ENCODE peak calls at places on chromosomes 7 and 10, in ten cellular contexts. One of them, this sample, is unnamed. For H3K36me3 and H3K4me1, the result is how much of the 10 kb centered on the place peaks cover.

GRCh38 chr10:124671486-124672075 is 72.6 kb downstream of the FAM53B start:
- DNase-seq in BE2C: peak
- DNase-seq in mucosa of descending colon: peak
- DNase-seq in CD8-positive, alpha-beta memory T cell: no peak
- DNase-seq in uterus: no peak
- DNase-seq in lower lobe of right lung: peak
- DNase-seq in colonic mucosa: no peak
- DNase-seq in adrenal gland: no peak
- DNase-seq in NT2/D1: no peak
- DNase-seq in neuronal stem cell: peak
- DNase-seq in this sample: peak

GRCh38 chr10:108782411-108782810 is 1140.9 kb downstream of the XPNPEP1 start:
- DNase-seq in neuronal stem cell: no peak
- DNase-seq in BE2C: no peak
- DNase-seq in uterus: no peak
- DNase-seq in NT2/D1: no peak
- DNase-seq in colonic mucosa: no peak
- DNase-seq in adrenal gland: no peak
- DNase-seq in mucosa of descending colon: no peak
- DNase-seq in CD8-positive, alpha-beta memory T cell: no peak
- DNase-seq in lower lobe of right lung: no peak
- DNase-seq in this sample: no peak

GRCh38 chr7:99440195-99440594 is 1.5 kb downstream of the CPSF4 start:
- DNase-seq in mucosa of descending colon: no peak
- DNase-seq in CD8-positive, alpha-beta memory T cell: no peak
- DNase-seq in NT2/D1: no peak
- DNase-seq in BE2C: no peak
- DNase-seq in colonic mucosa: no peak
- DNase-seq in uterus: no peak
- DNase-seq in neuronal stem cell: no peak
- DNase-seq in lower lobe of right lung: no peak
- DNase-seq in adrenal gland: no peak
- DNase-seq in this sample: no peak

GRCh38 chr7:142345817-142346216 is 88.0 kb upstream of the PRSS58 start:
- DNase-seq in adrenal gland: no peak
- DNase-seq in NT2/D1: no peak
- DNase-seq in CD8-positive, alpha-beta memory T cell: peak
- DNase-seq in uterus: no peak
- DNase-seq in neuronal stem cell: no peak
- DNase-seq in BE2C: no peak
- DNase-seq in mucosa of descending colon: no peak
- DNase-seq in colonic mucosa: no peak
- DNase-seq in lower lobe of right lung: no peak
- DNase-seq in this sample: no peak

GRCh38 chr7:140219672-140220520 is 43.1 kb upstream of the KDM7A start:
- DNase-seq in BE2C: no peak
- DNase-seq in neuronal stem cell: no peak
- DNase-seq in adrenal gland: no peak
- DNase-seq in mucosa of descending colon: no peak
- DNase-seq in CD8-positive, alpha-beta memory T cell: no peak
- DNase-seq in colonic mucosa: no peak
- DNase-seq in lower lobe of right lung: no peak
- DNase-seq in uterus: no peak
- DNase-seq in NT2/D1: no peak
- DNase-seq in this sample: no peak

GRCh38 chr7:1321411-1322239 is 89.0 kb downstream of the UNCX start:
- DNase-seq in mucosa of descending colon: peak
- DNase-seq in NT2/D1: no peak
- DNase-seq in adrenal gland: no peak
- DNase-seq in CD8-positive, alpha-beta memory T cell: no peak
- DNase-seq in lower lobe of right lung: peak
- DNase-seq in colonic mucosa: no peak
- DNase-seq in uterus: no peak
- DNase-seq in neuronal stem cell: no peak
- DNase-seq in BE2C: no peak
- DNase-seq in this sample: peak

GRCh38 chr7:31850601-31851000 is 163.6 kb downstream of the PPP1R17 start:
- DNase-seq in adrenal gland: no peak
- DNase-seq in uterus: no peak
- DNase-seq in neuronal stem cell: no peak
- DNase-seq in colonic mucosa: no peak
- DNase-seq in NT2/D1: no peak
- DNase-seq in CD8-positive, alpha-beta memory T cell: no peak
- DNase-seq in BE2C: no peak
- DNase-seq in lower lobe of right lung: no peak
- DNase-seq in mucosa of descending colon: no peak
- DNase-seq in this sample: no peak

GRCh38 chr7:16092711-16093110 is 328.6 kb downstream of the CRPPA start:
- DNase-seq in BE2C: no peak
- DNase-seq in colonic mucosa: no peak
- DNase-seq in lower lobe of right lung: no peak
- DNase-seq in neuronal stem cell: no peak
- DNase-seq in uterus: no peak
- DNase-seq in NT2/D1: no peak
- DNase-seq in mucosa of descending colon: no peak
- DNase-seq in adrenal gland: no peak
- DNase-seq in CD8-positive, alpha-beta memory T cell: no peak
- DNase-seq in this sample: no peak

GRCh38 chr7:55592492-55592891 is 20.2 kb upstream of the VOPP1 start:
- DNase-seq in mucosa of descending colon: no peak
- DNase-seq in colonic mucosa: no peak
- DNase-seq in BE2C: no peak
- DNase-seq in NT2/D1: no peak
- DNase-seq in uterus: no peak
- DNase-seq in adrenal gland: no peak
- DNase-seq in CD8-positive, alpha-beta memory T cell: no peak
- DNase-seq in lower lobe of right lung: no peak
- DNase-seq in neuronal stem cell: no peak
- DNase-seq in this sample: no peak

GRCh38 chr7:106089647-106090046 is 22.5 kb downstream of the SYPL1 start:
- DNase-seq in mucosa of descending colon: no peak
- DNase-seq in NT2/D1: no peak
- DNase-seq in BE2C: no peak
- DNase-seq in adrenal gland: no peak
- DNase-seq in CD8-positive, alpha-beta memory T cell: no peak
- DNase-seq in uterus: no peak
- DNase-seq in colonic mucosa: no peak
- DNase-seq in lower lobe of right lung: no peak
- DNase-seq in neuronal stem cell: no peak
- DNase-seq in this sample: no peak

GRCh38 chr7:106086062-106086461 is 26.1 kb downstream of the SYPL1 start:
- DNase-seq in adrenal gland: no peak
- DNase-seq in NT2/D1: no peak
- DNase-seq in uterus: no peak
- DNase-seq in colonic mucosa: no peak
- DNase-seq in CD8-positive, alpha-beta memory T cell: no peak
- DNase-seq in neuronal stem cell: no peak
- DNase-seq in mucosa of descending colon: no peak
- DNase-seq in BE2C: no peak
- DNase-seq in lower lobe of right lung: no peak
- DNase-seq in this sample: no peak

GRCh38 chr7:106092204-106092603 is 19.9 kb downstream of the SYPL1 start:
- DNase-seq in lower lobe of right lung: no peak
- DNase-seq in colonic mucosa: no peak
- DNase-seq in adrenal gland: no peak
- DNase-seq in BE2C: no peak
- DNase-seq in uterus: no peak
- DNase-seq in neuronal stem cell: no peak
- DNase-seq in mucosa of descending colon: no peak
- DNase-seq in NT2/D1: no peak
- DNase-seq in CD8-positive, alpha-beta memory T cell: no peak
- DNase-seq in this sample: no peak

GRCh38 chr7:106085015-106085414 is 27.1 kb downstream of the SYPL1 start:
- DNase-seq in CD8-positive, alpha-beta memory T cell: no peak
- DNase-seq in colonic mucosa: no peak
- DNase-seq in BE2C: no peak
- DNase-seq in adrenal gland: no peak
- DNase-seq in neuronal stem cell: no peak
- DNase-seq in lower lobe of right lung: no peak
- DNase-seq in uterus: no peak
- DNase-seq in mucosa of descending colon: no peak
- DNase-seq in NT2/D1: no peak
- DNase-seq in this sample: no peak

GRCh38 chr7:106088014-106088413 is 24.1 kb downstream of the SYPL1 start:
- DNase-seq in CD8-positive, alpha-beta memory T cell: no peak
- DNase-seq in mucosa of descending colon: no peak
- DNase-seq in colonic mucosa: no peak
- DNase-seq in BE2C: no peak
- DNase-seq in neuronal stem cell: no peak
- DNase-seq in lower lobe of right lung: no peak
- DNase-seq in NT2/D1: no peak
- DNase-seq in uterus: no peak
- DNase-seq in adrenal gland: no peak
- DNase-seq in this sample: no peak
- H3K36me3 ChIP-seq in CD8-positive, alpha-beta memory T cell: under half
- H3K36me3 ChIP-seq in mucosa of descending colon: under half
- H3K36me3 ChIP-seq in colonic mucosa: under half
- H3K36me3 ChIP-seq in BE2C: under half
- H3K36me3 ChIP-seq in neuronal stem cell: under half
- H3K36me3 ChIP-seq in lower lobe of right lung: under half
- H3K36me3 ChIP-seq in NT2/D1: under half
- H3K36me3 ChIP-seq in uterus: under half
- H3K36me3 ChIP-seq in adrenal gland: under half
- H3K36me3 ChIP-seq in this sample: under half

GRCh38 chr10:95793401-95794045 is 37.6 kb downstream of the ENTPD1 start:
- DNase-seq in NT2/D1: no peak
- DNase-seq in mucosa of descending colon: no peak
- DNase-seq in uterus: no peak
- DNase-seq in lower lobe of right lung: peak
- DNase-seq in BE2C: no peak
- DNase-seq in CD8-positive, alpha-beta memory T cell: no peak
- DNase-seq in adrenal gland: peak
- DNase-seq in neuronal stem cell: no peak
- DNase-seq in colonic mucosa: peak
- DNase-seq in this sample: no peak

GRCh38 chr10:95794195-95794594 is 38.2 kb downstream of the ENTPD1 start:
- DNase-seq in neuronal stem cell: no peak
- DNase-seq in CD8-positive, alpha-beta memory T cell: no peak
- DNase-seq in mucosa of descending colon: no peak
- DNase-seq in BE2C: no peak
- DNase-seq in lower lobe of right lung: no peak
- DNase-seq in NT2/D1: no peak
- DNase-seq in adrenal gland: no peak
- DNase-seq in colonic mucosa: no peak
- DNase-seq in uterus: no peak
- DNase-seq in this sample: no peak

GRCh38 chr10:95798307-95798850 is 42.4 kb downstream of the ENTPD1 start:
- DNase-seq in colonic mucosa: no peak
- DNase-seq in mucosa of descending colon: no peak
- DNase-seq in adrenal gland: no peak
- DNase-seq in NT2/D1: no peak
- DNase-seq in neuronal stem cell: no peak
- DNase-seq in uterus: no peak
- DNase-seq in BE2C: no peak
- DNase-seq in CD8-positive, alpha-beta memory T cell: no peak
- DNase-seq in lower lobe of right lung: no peak
- DNase-seq in this sample: no peak

GRCh38 chr10:95795602-95796001 is 39.6 kb downstream of the ENTPD1 start:
- DNase-seq in BE2C: no peak
- DNase-seq in NT2/D1: no peak
- DNase-seq in neuronal stem cell: no peak
- DNase-seq in mucosa of descending colon: no peak
- DNase-seq in uterus: no peak
- DNase-seq in colonic mucosa: no peak
- DNase-seq in adrenal gland: no peak
- DNase-seq in CD8-positive, alpha-beta memory T cell: no peak
- DNase-seq in lower lobe of right lung: no peak
- DNase-seq in this sample: no peak

GRCh38 chr10:95796504-95796903 is 40.5 kb downstream of the ENTPD1 start:
- DNase-seq in NT2/D1: no peak
- DNase-seq in neuronal stem cell: no peak
- DNase-seq in lower lobe of right lung: no peak
- DNase-seq in BE2C: no peak
- DNase-seq in uterus: no peak
- DNase-seq in mucosa of descending colon: no peak
- DNase-seq in adrenal gland: no peak
- DNase-seq in colonic mucosa: no peak
- DNase-seq in CD8-positive, alpha-beta memory T cell: no peak
- DNase-seq in this sample: no peak
- H3K4me1 ChIP-seq in NT2/D1: under half
- H3K4me1 ChIP-seq in neuronal stem cell: under half
- H3K4me1 ChIP-seq in lower lobe of right lung: under half
- H3K4me1 ChIP-seq in BE2C: under half
- H3K4me1 ChIP-seq in uterus: under half
- H3K4me1 ChIP-seq in mucosa of descending colon: under half
- H3K4me1 ChIP-seq in adrenal gland: under half
- H3K4me1 ChIP-seq in colonic mucosa: under half
- H3K4me1 ChIP-seq in CD8-positive, alpha-beta memory T cell: under half
- H3K4me1 ChIP-seq in this sample: under half

GRCh38 chr7:36448781-36449379 is 59.2 kb downstream of the ANLN start:
- DNase-seq in neuronal stem cell: no peak
- DNase-seq in CD8-positive, alpha-beta memory T cell: no peak
- DNase-seq in adrenal gland: no peak
- DNase-seq in BE2C: no peak
- DNase-seq in lower lobe of right lung: no peak
- DNase-seq in mucosa of descending colon: no peak
- DNase-seq in NT2/D1: no peak
- DNase-seq in uterus: no peak
- DNase-seq in colonic mucosa: no peak
- DNase-seq in this sample: no peak
- H3K36me3 ChIP-seq in neuronal stem cell: half or more
- H3K36me3 ChIP-seq in CD8-positive, alpha-beta memory T cell: under half
- H3K36me3 ChIP-seq in adrenal gland: under half
- H3K36me3 ChIP-seq in BE2C: half or more
- H3K36me3 ChIP-seq in lower lobe of right lung: under half
- H3K36me3 ChIP-seq in mucosa of descending colon: under half
- H3K36me3 ChIP-seq in NT2/D1: half or more
- H3K36me3 ChIP-seq in uterus: under half
- H3K36me3 ChIP-seq in colonic mucosa: under half
- H3K36me3 ChIP-seq in this sample: half or more

GRCh38 chr10:103855424-103855823 is at the start of gene SH3PXD2A:
- DNase-seq in lower lobe of right lung: no peak
- DNase-seq in NT2/D1: no peak
- DNase-seq in mucosa of descending colon: no peak
- DNase-seq in uterus: no peak
- DNase-seq in neuronal stem cell: peak
- DNase-seq in colonic mucosa: no peak
- DNase-seq in BE2C: peak
- DNase-seq in adrenal gland: no peak
- DNase-seq in CD8-positive, alpha-beta memory T cell: no peak
- DNase-seq in this sample: peak

GRCh38 chr10:103853428-103854264 is 1.7 kb downstream of the SH3PXD2A start:
- DNase-seq in neuronal stem cell: no peak
- DNase-seq in NT2/D1: no peak
- DNase-seq in mucosa of descending colon: no peak
- DNase-seq in lower lobe of right lung: no peak
- DNase-seq in colonic mucosa: peak
- DNase-seq in BE2C: no peak
- DNase-seq in CD8-positive, alpha-beta memory T cell: no peak
- DNase-seq in uterus: no peak
- DNase-seq in adrenal gland: no peak
- DNase-seq in this sample: no peak

GRCh38 chr10:103854265-103854686 is 1.1 kb downstream of the SH3PXD2A start:
- DNase-seq in BE2C: no peak
- DNase-seq in CD8-positive, alpha-beta memory T cell: no peak
- DNase-seq in uterus: no peak
- DNase-seq in mucosa of descending colon: no peak
- DNase-seq in NT2/D1: no peak
- DNase-seq in colonic mucosa: no peak
- DNase-seq in adrenal gland: no peak
- DNase-seq in lower lobe of right lung: no peak
- DNase-seq in neuronal stem cell: peak
- DNase-seq in this sample: peak

GRCh38 chr10:103855852-103856496 is 598 bp upstream of the SH3PXD2A start:
- DNase-seq in mucosa of descending colon: no peak
- DNase-seq in colonic mucosa: no peak
- DNase-seq in NT2/D1: no peak
- DNase-seq in adrenal gland: no peak
- DNase-seq in BE2C: no peak
- DNase-seq in neuronal stem cell: peak
- DNase-seq in uterus: no peak
- DNase-seq in CD8-positive, alpha-beta memory T cell: no peak
- DNase-seq in lower lobe of right lung: no peak
- DNase-seq in this sample: no peak

GRCh38 chr10:103854687-103855423 is 521 bp downstream of the SH3PXD2A start:
- DNase-seq in BE2C: peak
- DNase-seq in NT2/D1: no peak
- DNase-seq in uterus: peak
- DNase-seq in lower lobe of right lung: no peak
- DNase-seq in CD8-positive, alpha-beta memory T cell: no peak
- DNase-seq in colonic mucosa: peak
- DNase-seq in mucosa of descending colon: no peak
- DNase-seq in neuronal stem cell: no peak
- DNase-seq in adrenal gland: peak
- DNase-seq in this sample: peak
- H3K4me1 ChIP-seq in BE2C: under half
- H3K4me1 ChIP-seq in NT2/D1: under half
- H3K4me1 ChIP-seq in uterus: under half
- H3K4me1 ChIP-seq in lower lobe of right lung: half or more
- H3K4me1 ChIP-seq in CD8-positive, alpha-beta memory T cell: under half
- H3K4me1 ChIP-seq in colonic mucosa: under half
- H3K4me1 ChIP-seq in mucosa of descending colon: under half
- H3K4me1 ChIP-seq in neuronal stem cell: under half
- H3K4me1 ChIP-seq in adrenal gland: half or more
- H3K4me1 ChIP-seq in this sample: under half